ENCODE peak calls at places on chromosomes 6 and 20, in nine cellular contexts. U is T-helper 2 cell; H is endothelial cell; F is mammary epithelial cell; X is stimulated activated naive CD4-positive, alpha-beta T cell treated with Interleukin-2 at 50 U/mL for 16 hours; P is AG10803; K is activated CD4-positive, alpha-beta T cell treated with anti-CD3 and anti-CD28 coated beads for 1 hour; Z is GM20000; M is activated T-cell treated with anti-CD3 and anti-CD28 coated beads for 1 hour. I is an unnamed sample.

GRCh38 chr20:22003680-22004079 is 298.2 kb downstream of the PAX1 start:
- DNase-seq in U (no peak), H (no peak), F (no peak), X (no peak), P (no peak), K (no peak), Z (no peak), M (no peak), I (no peak)

GRCh38 chr6:82237013-82237412 is 10.5 kb downstream of the IBTK start:
- DNase-seq in U (no peak), H (no peak), F (no peak), X (no peak), P (peak), K (no peak), Z (no peak), M (no peak), I (no peak)

GRCh38 chr20:41355598-41356203 is 10.9 kb downstream of the EMILIN3 start:
- DNase-seq in U (no peak), H (no peak), F (no peak), X (no peak), P (no peak), K (no peak), Z (no peak), M (no peak), I (no peak)

GRCh38 chr6:108565091-108565766 is 4.5 kb downstream of the FOXO3 start:
- DNase-seq in U (no peak), H (no peak), F (peak), X (no peak), P (no peak), K (no peak), Z (peak), M (no peak), I (peak)

GRCh38 chr20:38878798-38879197 is 47.4 kb upstream of the FAM83D start:
- DNase-seq in U (no peak), H (peak), F (no peak), X (no peak), P (peak), K (no peak), Z (no peak), M (no peak), I (no peak)

GRCh38 chr6:119129968-119130484 is 51.6 kb upstream of the FAM184A start:
- DNase-seq in U (no peak), H (no peak), F (peak), X (no peak), P (peak), K (no peak), Z (no peak), M (no peak), I (no peak)

GRCh38 chr20:59124326-59125029 is 39.1 kb upstream of the ZNF831 start:
- DNase-seq in U (no peak), H (no peak), F (no peak), X (no peak), P (no peak), K (no peak), Z (no peak), M (no peak), I (no peak)

GRCh38 chr20:21559305-21559704 is 45.4 kb upstream of the NKX2-2 start:
- DNase-seq in U (peak), H (no peak), F (no peak), X (peak), P (no peak), K (no peak), Z (no peak), M (no peak), I (peak)

GRCh38 chr6:78629154-78629721 is 238.1 kb upstream of the IRAK1BP1 start:
- DNase-seq in U (no peak), H (peak), F (no peak), X (no peak), P (peak), K (no peak), Z (no peak), M (no peak), I (no peak)

GRCh38 chr20:9508240-9508661 is 6.1 kb upstream of the LAMP5 start:
- DNase-seq in U (no peak), H (no peak), F (no peak), X (no peak), P (no peak), K (no peak), Z (no peak), M (no peak), I (no peak)

GRCh38 chr6:43125119-43125518 is 46.0 kb upstream of the SRF start:
- DNase-seq in U (no peak), H (no peak), F (no peak), X (no peak), P (peak), K (no peak), Z (no peak), M (no peak), I (no peak)

GRCh38 chr20:6162239-6162638 is 39.4 kb upstream of the FERMT1 start:
- DNase-seq in U (no peak), H (no peak), F (no peak), X (no peak), P (peak), K (no peak), Z (no peak), M (no peak), I (no peak)

GRCh38 chr6:105402090-105402980 is 547 bp downstream of the PREP start:
- DNase-seq in U (peak), H (peak), F (peak), X (peak), P (peak), K (peak), Z (peak), M (peak), I (peak)

GRCh38 chr6:170448745-170449144 is 104.4 kb downstream of the PSMB1 start:
- DNase-seq in U (no peak), H (no peak), F (no peak), X (no peak), P (no peak), K (no peak), Z (no peak), M (no peak), I (no peak)

GRCh38 chr6:131958551-131959470 is 7.6 kb upstream of the CCN2 start:
- DNase-seq in U (no peak), H (no peak), F (no peak), X (no peak), P (no peak), K (no peak), Z (no peak), M (no peak), I (no peak)

GRCh38 chr6:16334671-16335070 is 96.3 kb downstream of the GMPR start:
- DNase-seq in U (no peak), H (no peak), F (peak), X (no peak), P (peak), K (no peak), Z (no peak), M (no peak), I (no peak)

GRCh38 chr20:22901164-22901563 is 133.9 kb upstream of the SSTR4 start:
- DNase-seq in U (no peak), H (no peak), F (no peak), X (no peak), P (no peak), K (no peak), Z (no peak), M (no peak), I (no peak)

GRCh38 chr6:36319436-36319762 is 17.3 kb downstream of the BNIP5 start:
- DNase-seq in U (no peak), H (no peak), F (no peak), X (no peak), P (no peak), K (no peak), Z (no peak), M (no peak), I (no peak)

GRCh38 chr20:45347936-45348809 is at the start of gene SDC4:
- DNase-seq in U (peak), H (no peak), F (peak), X (peak), P (peak), K (peak), Z (no peak), M (peak), I (no peak)

GRCh38 chr20:32602273-32602672 is 17.1 kb upstream of the NOL4L start:
- DNase-seq in U (no peak), H (no peak), F (no peak), X (no peak), P (no peak), K (no peak), Z (no peak), M (no peak), I (no peak)

GRCh38 chr6:29851190-29851589 is 23.6 kb downstream of the HLA-G start:
- DNase-seq in U (no peak), H (no peak), F (no peak), X (no peak), P (no peak), K (no peak), Z (no peak), M (no peak), I (no peak)

GRCh38 chr6:57038906-57039305 is 7.6 kb upstream of the KIAA1586 start:
- DNase-seq in U (no peak), H (no peak), F (no peak), X (no peak), P (no peak), K (no peak), Z (no peak), M (no peak), I (no peak)

GRCh38 chr20:32296412-32296811 is 19.0 kb downstream of the KIF3B start:
- DNase-seq in U (no peak), H (no peak), F (no peak), X (no peak), P (no peak), K (no peak), Z (no peak), M (no peak), I (no peak)

GRCh38 chr6:105819774-105820173 is 266.4 kb upstream of the PRDM1 start:
- DNase-seq in U (no peak), H (no peak), F (no peak), X (no peak), P (no peak), K (no peak), Z (no peak), M (no peak), I (no peak)

GRCh38 chr6:96657344-96657743 is 94.4 kb downstream of the FHL5 start:
- DNase-seq in U (no peak), H (no peak), F (no peak), X (no peak), P (no peak), K (no peak), Z (no peak), M (no peak), I (no peak)

GRCh38 chr6:112398686-112399085 is 51.6 kb downstream of the RFPL4B start:
- DNase-seq in U (no peak), H (no peak), F (no peak), X (no peak), P (no peak), K (no peak), Z (no peak), M (no peak), I (no peak)

GRCh38 chr6:167757821-167758220 is 68.9 kb upstream of the AFDN start:
- DNase-seq in U (no peak), H (no peak), F (no peak), X (no peak), P (no peak), K (no peak), Z (no peak), M (no peak), I (no peak)

GRCh38 chr20:43936371-43936770 is 21.7 kb downstream of the TOX2 start:
- DNase-seq in U (no peak), H (no peak), F (peak), X (no peak), P (no peak), K (no peak), Z (no peak), M (no peak), I (no peak)

GRCh38 chr6:33772114-33772830 is 16.7 kb downstream of the LEMD2 start:
- DNase-seq in U (no peak), H (no peak), F (peak), X (no peak), P (no peak), K (no peak), Z (no peak), M (no peak), I (no peak)

GRCh38 chr6:101509556-101509955 is 116.0 kb downstream of the GRIK2 start:
- DNase-seq in U (no peak), H (no peak), F (no peak), X (no peak), P (peak), K (no peak), Z (no peak), M (no peak), I (no peak)

GRCh38 chr6:157235600-157236039 is 87.7 kb downstream of the TMEM242 start:
- DNase-seq in U (peak), H (peak), F (peak), X (peak), P (peak), K (no peak), Z (peak), M (peak), I (no peak)

GRCh38 chr6:144350176-144350575 is 65.0 kb downstream of the UTRN start:
- DNase-seq in U (no peak), H (no peak), F (no peak), X (no peak), P (no peak), K (no peak), Z (peak), M (no peak), I (peak)

GRCh38 chr20:23445596-23446217 is 6.2 kb downstream of the CSTL1 start:
- DNase-seq in U (no peak), H (no peak), F (peak), X (no peak), P (peak), K (no peak), Z (no peak), M (no peak), I (no peak)

GRCh38 chr6:70967049-70967448 is 10.2 kb upstream of the B3GAT2 start:
- DNase-seq in U (no peak), H (no peak), F (no peak), X (no peak), P (no peak), K (no peak), Z (no peak), M (no peak), I (no peak)

GRCh38 chr6:44342489-44342888 is at the start of gene SPATS1:
- DNase-seq in U (no peak), H (peak), F (no peak), X (no peak), P (no peak), K (no peak), Z (no peak), M (no peak), I (no peak)

GRCh38 chr20:20568604-20569205 is 143.7 kb downstream of the RALGAPA2 start:
- DNase-seq in U (no peak), H (peak), F (no peak), X (no peak), P (peak), K (no peak), Z (peak), M (no peak), I (peak)

GRCh38 chr6:68652117-68652536 is 17.0 kb downstream of the ADGRB3 start:
- DNase-seq in U (no peak), H (no peak), F (no peak), X (no peak), P (no peak), K (no peak), Z (no peak), M (no peak), I (no peak)